ENCODE peak calls at places on chromosomes 13 and 19, in six cellular contexts. One of them, this sample, is unnamed.

GRCh38 chr19:17070912-17071311 is 4.3 kb downstream of the HAUS8 start:
- DNase-seq in AG09319: no peak
- DNase-seq in GM13977: no peak
- DNase-seq in A172: no peak
- DNase-seq in activated gamma-delta T cell: no peak
- DNase-seq in NCI-H1930: no peak
- DNase-seq in this sample: no peak

GRCh38 chr13:29978211-29978610 is 127.8 kb upstream of the UBL3 start:
- DNase-seq in AG09319: no peak
- DNase-seq in GM13977: no peak
- DNase-seq in A172: no peak
- DNase-seq in activated gamma-delta T cell: no peak
- DNase-seq in NCI-H1930: no peak
- DNase-seq in this sample: no peak

GRCh38 chr13:113805431-113806103 is 46.5 kb downstream of the TMEM255B start:
- DNase-seq in AG09319: no peak
- DNase-seq in GM13977: no peak
- DNase-seq in A172: no peak
- DNase-seq in activated gamma-delta T cell: no peak
- DNase-seq in NCI-H1930: no peak
- DNase-seq in this sample: no peak

GRCh38 chr13:40495620-40496001 is 170.8 kb downstream of the FOXO1 start:
- DNase-seq in AG09319: no peak
- DNase-seq in GM13977: no peak
- DNase-seq in A172: no peak
- DNase-seq in activated gamma-delta T cell: no peak
- DNase-seq in NCI-H1930: no peak
- DNase-seq in this sample: no peak

GRCh38 chr19:29491995-29492577 is 33.7 kb upstream of the VSTM2B start:
- DNase-seq in AG09319: no peak
- DNase-seq in GM13977: no peak
- DNase-seq in A172: no peak
- DNase-seq in activated gamma-delta T cell: no peak
- DNase-seq in NCI-H1930: no peak
- DNase-seq in this sample: no peak

GRCh38 chr13:82833928-82834327 is 1048.3 kb downstream of the SLITRK1 start:
- DNase-seq in AG09319: no peak
- DNase-seq in GM13977: no peak
- DNase-seq in A172: no peak
- DNase-seq in activated gamma-delta T cell: no peak
- DNase-seq in NCI-H1930: no peak
- DNase-seq in this sample: no peak

GRCh38 chr13:34462843-34463242 is 479.2 kb upstream of the NBEA start:
- DNase-seq in AG09319: no peak
- DNase-seq in GM13977: no peak
- DNase-seq in A172: peak; percentile 85
- DNase-seq in activated gamma-delta T cell: no peak
- DNase-seq in NCI-H1930: no peak
- DNase-seq in this sample: peak; percentile 26

GRCh38 chr13:44692173-44692713 is 116.1 kb upstream of the TSC22D1 start:
- DNase-seq in AG09319: no peak
- DNase-seq in GM13977: no peak
- DNase-seq in A172: peak; percentile 49
- DNase-seq in activated gamma-delta T cell: no peak
- DNase-seq in NCI-H1930: no peak
- DNase-seq in this sample: no peak

GRCh38 chr19:32363175-32363574 is 17.8 kb downstream of the ZNF507 start:
- DNase-seq in AG09319: peak; percentile 39
- DNase-seq in GM13977: no peak
- DNase-seq in A172: no peak
- DNase-seq in activated gamma-delta T cell: no peak
- DNase-seq in NCI-H1930: no peak
- DNase-seq in this sample: no peak

GRCh38 chr13:112772929-112773328 is 83.1 kb downstream of the ATP11A start:
- DNase-seq in AG09319: no peak
- DNase-seq in GM13977: no peak
- DNase-seq in A172: no peak
- DNase-seq in activated gamma-delta T cell: no peak
- DNase-seq in NCI-H1930: no peak
- DNase-seq in this sample: no peak

GRCh38 chr19:5222821-5223321 is 117.7 kb downstream of the PTPRS start:
- DNase-seq in AG09319: no peak
- DNase-seq in GM13977: no peak
- DNase-seq in A172: no peak
- DNase-seq in activated gamma-delta T cell: no peak
- DNase-seq in NCI-H1930: no peak
- DNase-seq in this sample: no peak